ENCODE peak calls at places on chromosomes 13 and 19, in five cellular contexts. One of them, this sample, is unnamed.

GRCh38 chr19:28485300-28485699 is 727.7 kb downstream of the UQCRFS1 start:
- DNase-seq in activated CD4-positive, alpha-beta memory T cell treated with anti-CD3 and anti-CD28 coated beads, Interleukin-2, amount 10 ng/mL, durations not matched to agents 7 days and 5 days: no peak
- DNase-seq in gastrocnemius medialis: peak
- DNase-seq in PC-3: no peak
- DNase-seq in body of pancreas: peak
- DNase-seq in this sample: peak

GRCh38 chr13:83738407-83738806 is 143.9 kb downstream of the SLITRK1 start:
- DNase-seq in PC-3: no peak
- DNase-seq in body of pancreas: no peak
- DNase-seq in activated CD4-positive, alpha-beta memory T cell treated with anti-CD3 and anti-CD28 coated beads, Interleukin-2, amount 10 ng/mL, durations not matched to agents 7 days and 5 days: no peak
- DNase-seq in gastrocnemius medialis: no peak
- DNase-seq in this sample: no peak

GRCh38 chr13:50636007-50636704 is 207.3 kb downstream of the DLEU7 start:
- DNase-seq in body of pancreas: no peak
- DNase-seq in gastrocnemius medialis: no peak
- DNase-seq in activated CD4-positive, alpha-beta memory T cell treated with anti-CD3 and anti-CD28 coated beads, Interleukin-2, amount 10 ng/mL, durations not matched to agents 7 days and 5 days: no peak
- DNase-seq in PC-3: no peak
- DNase-seq in this sample: no peak

GRCh38 chr19:50558449-50558848 is 9.8 kb downstream of the LRRC4B start:
- DNase-seq in gastrocnemius medialis: no peak
- DNase-seq in activated CD4-positive, alpha-beta memory T cell treated with anti-CD3 and anti-CD28 coated beads, Interleukin-2, amount 10 ng/mL, durations not matched to agents 7 days and 5 days: no peak
- DNase-seq in body of pancreas: no peak
- DNase-seq in PC-3: no peak
- DNase-seq in this sample: no peak

GRCh38 chr19:5364674-5365073 is 24.1 kb upstream of the PTPRS start:
- DNase-seq in PC-3: no peak
- DNase-seq in activated CD4-positive, alpha-beta memory T cell treated with anti-CD3 and anti-CD28 coated beads, Interleukin-2, amount 10 ng/mL, durations not matched to agents 7 days and 5 days: no peak
- DNase-seq in gastrocnemius medialis: no peak
- DNase-seq in body of pancreas: no peak
- DNase-seq in this sample: no peak

GRCh38 chr19:17475541-17476115 is 5.3 kb downstream of the SLC27A1 start:
- DNase-seq in activated CD4-positive, alpha-beta memory T cell treated with anti-CD3 and anti-CD28 coated beads, Interleukin-2, amount 10 ng/mL, durations not matched to agents 7 days and 5 days: no peak
- DNase-seq in gastrocnemius medialis: peak
- DNase-seq in body of pancreas: peak
- DNase-seq in PC-3: peak
- DNase-seq in this sample: peak

GRCh38 chr13:27341616-27342015 is 71.0 kb downstream of the RASL11A start:
- DNase-seq in body of pancreas: no peak
- DNase-seq in gastrocnemius medialis: no peak
- DNase-seq in activated CD4-positive, alpha-beta memory T cell treated with anti-CD3 and anti-CD28 coated beads, Interleukin-2, amount 10 ng/mL, durations not matched to agents 7 days and 5 days: no peak
- DNase-seq in PC-3: no peak
- DNase-seq in this sample: no peak

GRCh38 chr19:10043286-10043927 is 30.1 kb downstream of the RDH8 start:
- DNase-seq in activated CD4-positive, alpha-beta memory T cell treated with anti-CD3 and anti-CD28 coated beads, Interleukin-2, amount 10 ng/mL, durations not matched to agents 7 days and 5 days: no peak
- DNase-seq in body of pancreas: no peak
- DNase-seq in PC-3: peak
- DNase-seq in gastrocnemius medialis: no peak
- DNase-seq in this sample: peak

GRCh38 chr19:14048439-14049153 is 13.3 kb downstream of the PALM3 start:
- DNase-seq in gastrocnemius medialis: no peak
- DNase-seq in body of pancreas: peak
- DNase-seq in activated CD4-positive, alpha-beta memory T cell treated with anti-CD3 and anti-CD28 coated beads, Interleukin-2, amount 10 ng/mL, durations not matched to agents 7 days and 5 days: peak
- DNase-seq in PC-3: peak
- DNase-seq in this sample: peak

GRCh38 chr13:33275916-33276315 is 9.6 kb downstream of the STARD13 start:
- DNase-seq in body of pancreas: no peak
- DNase-seq in activated CD4-positive, alpha-beta memory T cell treated with anti-CD3 and anti-CD28 coated beads, Interleukin-2, amount 10 ng/mL, durations not matched to agents 7 days and 5 days: no peak
- DNase-seq in PC-3: no peak
- DNase-seq in gastrocnemius medialis: no peak
- DNase-seq in this sample: no peak

GRCh38 chr13:105410602-105411001 is 1124.9 kb downstream of the EFNB2 start:
- DNase-seq in activated CD4-positive, alpha-beta memory T cell treated with anti-CD3 and anti-CD28 coated beads, Interleukin-2, amount 10 ng/mL, durations not matched to agents 7 days and 5 days: peak
- DNase-seq in gastrocnemius medialis: no peak
- DNase-seq in PC-3: peak
- DNase-seq in body of pancreas: peak
- DNase-seq in this sample: peak

GRCh38 chr19:43534811-43535761 is 2.1 kb downstream of the ZNF575 start:
- DNase-seq in body of pancreas: peak
- DNase-seq in activated CD4-positive, alpha-beta memory T cell treated with anti-CD3 and anti-CD28 coated beads, Interleukin-2, amount 10 ng/mL, durations not matched to agents 7 days and 5 days: peak
- DNase-seq in PC-3: peak
- DNase-seq in gastrocnemius medialis: no peak
- DNase-seq in this sample: peak

GRCh38 chr13:95485045-95485517 is 67.4 kb upstream of the CLDN10 start:
- DNase-seq in body of pancreas: no peak
- DNase-seq in gastrocnemius medialis: no peak
- DNase-seq in activated CD4-positive, alpha-beta memory T cell treated with anti-CD3 and anti-CD28 coated beads, Interleukin-2, amount 10 ng/mL, durations not matched to agents 7 days and 5 days: no peak
- DNase-seq in PC-3: peak
- DNase-seq in this sample: peak

GRCh38 chr13:111359237-111359915 is 38.9 kb downstream of the TEX29 start:
- DNase-seq in activated CD4-positive, alpha-beta memory T cell treated with anti-CD3 and anti-CD28 coated beads, Interleukin-2, amount 10 ng/mL, durations not matched to agents 7 days and 5 days: no peak
- DNase-seq in PC-3: no peak
- DNase-seq in body of pancreas: no peak
- DNase-seq in gastrocnemius medialis: no peak
- DNase-seq in this sample: no peak

GRCh38 chr13:105105471-105105870 is 1430.0 kb downstream of the EFNB2 start:
- DNase-seq in body of pancreas: no peak
- DNase-seq in gastrocnemius medialis: no peak
- DNase-seq in activated CD4-positive, alpha-beta memory T cell treated with anti-CD3 and anti-CD28 coated beads, Interleukin-2, amount 10 ng/mL, durations not matched to agents 7 days and 5 days: no peak
- DNase-seq in PC-3: no peak
- DNase-seq in this sample: no peak

GRCh38 chr19:39405261-39405912 is 1.3 kb upstream of the ZFP36 start:
- DNase-seq in PC-3: no peak
- DNase-seq in body of pancreas: no peak
- DNase-seq in activated CD4-positive, alpha-beta memory T cell treated with anti-CD3 and anti-CD28 coated beads, Interleukin-2, amount 10 ng/mL, durations not matched to agents 7 days and 5 days: no peak
- DNase-seq in gastrocnemius medialis: no peak
- DNase-seq in this sample: no peak

GRCh38 chr19:51367565-51368365 is 1.0 kb downstream of the CLDND2 start:
- DNase-seq in PC-3: peak
- DNase-seq in body of pancreas: peak
- DNase-seq in gastrocnemius medialis: peak
- DNase-seq in activated CD4-positive, alpha-beta memory T cell treated with anti-CD3 and anti-CD28 coated beads, Interleukin-2, amount 10 ng/mL, durations not matched to agents 7 days and 5 days: peak
- DNase-seq in this sample: peak

GRCh38 chr19:3034845-3035541 is 5.9 kb upstream of the TLE2 start:
- DNase-seq in activated CD4-positive, alpha-beta memory T cell treated with anti-CD3 and anti-CD28 coated beads, Interleukin-2, amount 10 ng/mL, durations not matched to agents 7 days and 5 days: peak
- DNase-seq in gastrocnemius medialis: no peak
- DNase-seq in body of pancreas: no peak
- DNase-seq in PC-3: no peak
- DNase-seq in this sample: no peak

GRCh38 chr13:93903909-93904308 is 575.6 kb downstream of the DCT start:
- DNase-seq in body of pancreas: no peak
- DNase-seq in gastrocnemius medialis: no peak
- DNase-seq in PC-3: no peak
- DNase-seq in activated CD4-positive, alpha-beta memory T cell treated with anti-CD3 and anti-CD28 coated beads, Interleukin-2, amount 10 ng/mL, durations not matched to agents 7 days and 5 days: no peak
- DNase-seq in this sample: no peak

GRCh38 chr13:112743451-112744305 is 53.8 kb downstream of the ATP11A start:
- DNase-seq in body of pancreas: no peak
- DNase-seq in activated CD4-positive, alpha-beta memory T cell treated with anti-CD3 and anti-CD28 coated beads, Interleukin-2, amount 10 ng/mL, durations not matched to agents 7 days and 5 days: no peak
- DNase-seq in gastrocnemius medialis: no peak
- DNase-seq in PC-3: no peak
- DNase-seq in this sample: no peak

GRCh38 chr13:39531646-39532045 is 71.3 kb downstream of the LHFPL6 start:
- DNase-seq in body of pancreas: no peak
- DNase-seq in PC-3: peak
- DNase-seq in gastrocnemius medialis: no peak
- DNase-seq in activated CD4-positive, alpha-beta memory T cell treated with anti-CD3 and anti-CD28 coated beads, Interleukin-2, amount 10 ng/mL, durations not matched to agents 7 days and 5 days: no peak
- DNase-seq in this sample: no peak

GRCh38 chr13:63481334-63481733 is 2065.7 kb upstream of the PCDH20 start:
- DNase-seq in gastrocnemius medialis: no peak
- DNase-seq in activated CD4-positive, alpha-beta memory T cell treated with anti-CD3 and anti-CD28 coated beads, Interleukin-2, amount 10 ng/mL, durations not matched to agents 7 days and 5 days: no peak
- DNase-seq in body of pancreas: no peak
- DNase-seq in PC-3: no peak
- DNase-seq in this sample: peak

GRCh38 chr13:27621116-27621365 is 651 bp upstream of the POLR1D start:
- DNase-seq in gastrocnemius medialis: no peak
- DNase-seq in body of pancreas: no peak
- DNase-seq in activated CD4-positive, alpha-beta memory T cell treated with anti-CD3 and anti-CD28 coated beads, Interleukin-2, amount 10 ng/mL, durations not matched to agents 7 days and 5 days: no peak
- DNase-seq in PC-3: no peak
- DNase-seq in this sample: peak

GRCh38 chr13:99398071-99398470 is 90.9 kb upstream of the GPR183 start:
- DNase-seq in activated CD4-positive, alpha-beta memory T cell treated with anti-CD3 and anti-CD28 coated beads, Interleukin-2, amount 10 ng/mL, durations not matched to agents 7 days and 5 days: no peak
- DNase-seq in gastrocnemius medialis: no peak
- DNase-seq in PC-3: no peak
- DNase-seq in body of pancreas: no peak
- DNase-seq in this sample: no peak

GRCh38 chr19:47039239-47039874 is 9.1 kb downstream of the TMEM160 start:
- DNase-seq in PC-3: no peak
- DNase-seq in body of pancreas: no peak
- DNase-seq in gastrocnemius medialis: no peak
- DNase-seq in activated CD4-positive, alpha-beta memory T cell treated with anti-CD3 and anti-CD28 coated beads, Interleukin-2, amount 10 ng/mL, durations not matched to agents 7 days and 5 days: no peak
- DNase-seq in this sample: no peak

GRCh38 chr13:97275265-97275664 is 53.1 kb downstream of the MBNL2 start:
- DNase-seq in body of pancreas: no peak
- DNase-seq in gastrocnemius medialis: no peak
- DNase-seq in activated CD4-positive, alpha-beta memory T cell treated with anti-CD3 and anti-CD28 coated beads, Interleukin-2, amount 10 ng/mL, durations not matched to agents 7 days and 5 days: no peak
- DNase-seq in PC-3: peak
- DNase-seq in this sample: no peak

GRCh38 chr19:57779220-57779845 is 9.9 kb downstream of the ZNF586 start:
- DNase-seq in activated CD4-positive, alpha-beta memory T cell treated with anti-CD3 and anti-CD28 coated beads, Interleukin-2, amount 10 ng/mL, durations not matched to agents 7 days and 5 days: no peak
- DNase-seq in body of pancreas: no peak
- DNase-seq in gastrocnemius medialis: no peak
- DNase-seq in PC-3: no peak
- DNase-seq in this sample: no peak

GRCh38 chr13:31530883-31531282 is 208.4 kb upstream of the RXFP2 start:
- DNase-seq in body of pancreas: no peak
- DNase-seq in activated CD4-positive, alpha-beta memory T cell treated with anti-CD3 and anti-CD28 coated beads, Interleukin-2, amount 10 ng/mL, durations not matched to agents 7 days and 5 days: no peak
- DNase-seq in gastrocnemius medialis: no peak
- DNase-seq in PC-3: no peak
- DNase-seq in this sample: no peak